ENCODE peak calls at places on chromosomes 6 and 20, in six cellular contexts. O, I, A, J, Y and V are unnamed samples.

GRCh38 chr6:26363882-26364825 is 844 bp upstream of the BTN3A2 start:
- DNase-seq in J (no peak), O (no peak), I (no peak), A (peak; percentile 43), Y (peak; percentile 29), V (no peak)

GRCh38 chr6:6725834-6726194 is 137.3 kb downstream of the LY86 start:
- DNase-seq in Y (no peak), I (no peak), O (no peak), J (no peak), A (no peak), V (no peak)

GRCh38 chr6:21616005-21616404 is 22.5 kb downstream of the SOX4 start:
- DNase-seq in A (no peak), J (no peak), I (no peak), O (no peak), Y (peak; percentile 34), V (no peak)

GRCh38 chr20:45878076-45878731 is 2.8 kb upstream of the ZSWIM1 start:
- DNase-seq in I (no peak), J (no peak), A (peak; percentile 29), Y (no peak), O (no peak), V (peak; percentile 54)

GRCh38 chr6:85865665-85866372 is 223.1 kb upstream of the SYNCRIP start:
- DNase-seq in J (no peak), Y (peak; percentile 86), O (peak; percentile 12), A (peak; percentile 71), I (no peak), V (no peak)

GRCh38 chr6:158751842-158752424 is 67.2 kb downstream of the EZR start:
- DNase-seq in A (no peak), J (no peak), O (no peak), I (no peak), Y (no peak), V (no peak)

GRCh38 chr20:14406495-14406894 is 69.1 kb upstream of the FLRT3 start:
- DNase-seq in J (no peak), I (no peak), A (peak; percentile 30), O (peak; percentile 96), Y (peak; percentile 18), V (no peak)

GRCh38 chr6:4359108-4359710 is 223.8 kb upstream of the ECI2 start:
- DNase-seq in J (peak; percentile 81), I (no peak), O (peak; percentile 21), Y (peak; percentile 48), A (no peak), V (no peak)

GRCh38 chr20:38165089-38165965 is at the start of gene TGM2:
- DNase-seq in J (peak; percentile 93), O (peak; percentile 86), I (peak; percentile 92), Y (peak; percentile 68), A (peak; percentile 93), V (peak; percentile 73)

GRCh38 chr20:22513574-22513973 is 70.8 kb downstream of the FOXA2 start:
- DNase-seq in Y (no peak), I (no peak), O (no peak), A (no peak), J (no peak), V (no peak)

GRCh38 chr20:23449400-23449799 is 3.3 kb downstream of the CST11 start:
- DNase-seq in J (no peak), O (no peak), A (no peak), I (no peak), Y (peak; percentile 26), V (no peak)

GRCh38 chr6:11224252-11224965 is 8.1 kb downstream of the NEDD9 start:
- DNase-seq in Y (peak; percentile 76), A (no peak), J (no peak), I (peak; percentile 20), O (no peak), V (no peak)

GRCh38 chr6:158284340-158285210 is 27.7 kb upstream of the TULP4 start:
- DNase-seq in Y (peak; percentile 76), O (peak; percentile 90), J (no peak), I (no peak), A (peak; percentile 81), V (no peak)

GRCh38 chr20:19672498-19672897 is 85.6 kb upstream of the RIN2 start:
- DNase-seq in I (no peak), J (no peak), A (no peak), O (no peak), Y (no peak), V (no peak)

GRCh38 chr6:142803027-142803426 is 141.9 kb downstream of the HIVEP2 start:
- DNase-seq in I (no peak), J (no peak), O (no peak), A (peak; percentile 33), Y (peak; percentile 57), V (no peak)

GRCh38 chr20:63544958-63545516 is 2.5 kb downstream of the SRMS start:
- DNase-seq in J (no peak), I (peak; percentile 89), A (no peak), O (peak; percentile 78), Y (no peak), V (no peak)

GRCh38 chr6:138659998-138660397 is 113.6 kb upstream of the CCDC28A start:
- DNase-seq in A (no peak), O (no peak), I (no peak), Y (no peak), J (no peak), V (no peak)

GRCh38 chr6:30720738-30721197 is 616 bp downstream of the TUBB start:
- DNase-seq in O (peak; percentile 72), I (no peak), A (peak; percentile 64), Y (peak; percentile 52), J (peak; percentile 93), V (peak; percentile 83)